ENCODE peak calls at places on chromosome 12, in five cellular contexts. One of them, this sample, is unnamed.
A peak's percentile ranks its signal among the peaks of the same experiment; 100 is the strongest.

GRCh38 chr12:93456077-93456476 is 11.2 kb upstream of the MRPL42 start:
- DNase-seq in aorta: no peak
- DNase-seq in HCT116: no peak
- DNase-seq in sigmoid colon: no peak
- DNase-seq in RWPE2: no peak
- DNase-seq in this sample: no peak

GRCh38 chr12:123908884-123909807 is 63.5 kb downstream of the CCDC92 start:
- DNase-seq in aorta: no peak
- DNase-seq in HCT116: no peak
- DNase-seq in sigmoid colon: no peak
- DNase-seq in RWPE2: no peak
- DNase-seq in this sample: no peak

GRCh38 chr12:19967486-19967885 is 400.9 kb upstream of the PDE3A start:
- DNase-seq in aorta: no peak
- DNase-seq in HCT116: no peak
- DNase-seq in sigmoid colon: no peak
- DNase-seq in RWPE2: no peak
- DNase-seq in this sample: no peak

GRCh38 chr12:47768323-47768811 is 4.7 kb upstream of the SLC48A1 start:
- DNase-seq in aorta: no peak
- DNase-seq in HCT116: no peak
- DNase-seq in sigmoid colon: no peak
- DNase-seq in RWPE2: no peak
- DNase-seq in this sample: no peak

GRCh38 chr12:85457026-85457425 is 177.0 kb downstream of the ALX1 start:
- DNase-seq in aorta: no peak
- DNase-seq in HCT116: no peak
- DNase-seq in sigmoid colon: no peak
- DNase-seq in RWPE2: no peak
- DNase-seq in this sample: no peak

GRCh38 chr12:2967651-2968050 is 8.5 kb downstream of the TEAD4 start:
- DNase-seq in aorta: no peak
- DNase-seq in HCT116: no peak
- DNase-seq in sigmoid colon: no peak
- DNase-seq in RWPE2: no peak
- DNase-seq in this sample: no peak

GRCh38 chr12:75976113-75976512 is 55.5 kb downstream of the PHLDA1 start:
- DNase-seq in aorta: no peak
- DNase-seq in HCT116: no peak
- DNase-seq in sigmoid colon: no peak
- DNase-seq in RWPE2: no peak
- DNase-seq in this sample: no peak

GRCh38 chr12:101775814-101776213 is 36.6 kb upstream of the SYCP3 start:
- DNase-seq in aorta: no peak
- DNase-seq in HCT116: no peak
- DNase-seq in sigmoid colon: no peak
- DNase-seq in RWPE2: no peak
- DNase-seq in this sample: no peak

GRCh38 chr12:32005496-32006125 is 46.4 kb downstream of the RESF1 start:
- DNase-seq in aorta: no peak
- DNase-seq in HCT116: no peak
- DNase-seq in sigmoid colon: no peak
- DNase-seq in RWPE2: no peak
- DNase-seq in this sample: no peak

GRCh38 chr12:112091563-112091962 is 17.0 kb downstream of the NAA25 start:
- DNase-seq in aorta: no peak
- DNase-seq in HCT116: no peak
- DNase-seq in sigmoid colon: no peak
- DNase-seq in RWPE2: no peak
- DNase-seq in this sample: no peak

GRCh38 chr12:30622509-30622908 is 73.2 kb downstream of the IPO8 start:
- DNase-seq in aorta: no peak
- DNase-seq in HCT116: no peak
- DNase-seq in sigmoid colon: no peak
- DNase-seq in RWPE2: no peak
- DNase-seq in this sample: no peak

GRCh38 chr12:44511289-44511688 is 364.8 kb downstream of the NELL2 start:
- DNase-seq in aorta: no peak
- DNase-seq in HCT116: no peak
- DNase-seq in sigmoid colon: no peak
- DNase-seq in RWPE2: no peak
- DNase-seq in this sample: no peak

GRCh38 chr12:53102883-53103807 is at the start of gene SOAT2:
- DNase-seq in aorta: no peak
- DNase-seq in HCT116: no peak
- DNase-seq in sigmoid colon: peak; percentile 58
- DNase-seq in RWPE2: no peak
- DNase-seq in this sample: no peak

GRCh38 chr12:124938606-124939427 is 24.4 kb upstream of the UBC start:
- DNase-seq in aorta: peak; percentile 78
- DNase-seq in HCT116: peak; percentile 79
- DNase-seq in sigmoid colon: peak; percentile 86
- DNase-seq in RWPE2: no peak
- DNase-seq in this sample: peak; percentile 61

GRCh38 chr12:76029982-76030377 is 1.6 kb downstream of the PHLDA1 start:
- DNase-seq in aorta: no peak
- DNase-seq in HCT116: no peak
- DNase-seq in sigmoid colon: no peak
- DNase-seq in RWPE2: no peak
- DNase-seq in this sample: no peak

GRCh38 chr12:62686938-62687337 is 220.3 kb downstream of the MON2 start:
- DNase-seq in aorta: no peak
- DNase-seq in HCT116: no peak
- DNase-seq in sigmoid colon: no peak
- DNase-seq in RWPE2: no peak
- DNase-seq in this sample: no peak

GRCh38 chr12:67352682-67353081 is 83.5 kb downstream of the CAND1 start:
- DNase-seq in aorta: no peak
- DNase-seq in HCT116: no peak
- DNase-seq in sigmoid colon: no peak
- DNase-seq in RWPE2: no peak
- DNase-seq in this sample: no peak

GRCh38 chr12:54628186-54628846 is 6.4 kb downstream of the LACRT start:
- DNase-seq in aorta: no peak
- DNase-seq in HCT116: no peak
- DNase-seq in sigmoid colon: no peak
- DNase-seq in RWPE2: no peak
- DNase-seq in this sample: no peak

GRCh38 chr12:100375023-100375737 is 18.3 kb downstream of the SLC17A8 start:
- DNase-seq in aorta: peak; percentile 66
- DNase-seq in HCT116: no peak
- DNase-seq in sigmoid colon: peak; percentile 89
- DNase-seq in RWPE2: no peak
- DNase-seq in this sample: no peak

GRCh38 chr12:45696049-45696448 is 33.5 kb upstream of the ARID2 start:
- DNase-seq in aorta: no peak
- DNase-seq in HCT116: no peak
- DNase-seq in sigmoid colon: no peak
- DNase-seq in RWPE2: no peak
- DNase-seq in this sample: no peak

GRCh38 chr12:123269395-123269892 is 2.2 kb downstream of the CDK2AP1 start:
- DNase-seq in aorta: peak; percentile 84
- DNase-seq in HCT116: no peak
- DNase-seq in sigmoid colon: peak; percentile 88
- DNase-seq in RWPE2: peak; percentile 69
- DNase-seq in this sample: peak; percentile 61

GRCh38 chr12:94641283-94641682 is 9.1 kb downstream of the TMCC3 start:
- DNase-seq in aorta: no peak
- DNase-seq in HCT116: no peak
- DNase-seq in sigmoid colon: no peak
- DNase-seq in RWPE2: no peak
- DNase-seq in this sample: no peak

GRCh38 chr12:7067096-7067495 is 6.6 kb downstream of the C1S start:
- DNase-seq in aorta: no peak
- DNase-seq in HCT116: no peak
- DNase-seq in sigmoid colon: no peak
- DNase-seq in RWPE2: no peak
- DNase-seq in this sample: no peak

GRCh38 chr12:85683051-85683450 is 153.2 kb downstream of the RASSF9 start:
- DNase-seq in aorta: no peak
- DNase-seq in HCT116: no peak
- DNase-seq in sigmoid colon: no peak
- DNase-seq in RWPE2: no peak
- DNase-seq in this sample: no peak

GRCh38 chr12:116492703-116493324 is 66.4 kb upstream of the MAP1LC3B2 start:
- DNase-seq in aorta: no peak
- DNase-seq in HCT116: peak; percentile 79
- DNase-seq in sigmoid colon: no peak
- DNase-seq in RWPE2: no peak
- DNase-seq in this sample: no peak

GRCh38 chr12:57340104-57340503 is 89.1 kb upstream of the STAC3 start:
- DNase-seq in aorta: peak; percentile 87
- DNase-seq in HCT116: no peak
- DNase-seq in sigmoid colon: peak; percentile 82
- DNase-seq in RWPE2: no peak
- DNase-seq in this sample: no peak

GRCh38 chr12:65597527-65597926 is 226.8 kb upstream of the HMGA2 start:
- DNase-seq in aorta: no peak
- DNase-seq in HCT116: no peak
- DNase-seq in sigmoid colon: no peak
- DNase-seq in RWPE2: no peak
- DNase-seq in this sample: no peak

GRCh38 chr12:25324861-25325260 is 74.1 kb upstream of the KRAS start:
- DNase-seq in aorta: no peak
- DNase-seq in HCT116: no peak
- DNase-seq in sigmoid colon: no peak
- DNase-seq in RWPE2: no peak
- DNase-seq in this sample: no peak

GRCh38 chr12:79098530-79098929 is 234.0 kb downstream of the SYT1 start:
- DNase-seq in aorta: no peak
- DNase-seq in HCT116: no peak
- DNase-seq in sigmoid colon: no peak
- DNase-seq in RWPE2: no peak
- DNase-seq in this sample: no peak

GRCh38 chr12:5499566-5500325 is 67.8 kb downstream of the NTF3 start:
- DNase-seq in aorta: no peak
- DNase-seq in HCT116: no peak
- DNase-seq in sigmoid colon: no peak
- DNase-seq in RWPE2: no peak
- DNase-seq in this sample: no peak

GRCh38 chr12:126770188-126770587 is 1496.8 kb upstream of the TMEM132C start:
- DNase-seq in aorta: no peak
- DNase-seq in HCT116: no peak
- DNase-seq in sigmoid colon: no peak
- DNase-seq in RWPE2: no peak
- DNase-seq in this sample: no peak

GRCh38 chr12:126772171-126772864 is 1494.7 kb upstream of the TMEM132C start:
- DNase-seq in aorta: no peak
- DNase-seq in HCT116: peak; percentile 93
- DNase-seq in sigmoid colon: no peak
- DNase-seq in RWPE2: no peak
- DNase-seq in this sample: no peak

GRCh38 chr12:126776047-126776446 is 1490.9 kb upstream of the TMEM132C start:
- DNase-seq in aorta: no peak
- DNase-seq in HCT116: no peak
- DNase-seq in sigmoid colon: no peak
- DNase-seq in RWPE2: no peak
- DNase-seq in this sample: no peak

GRCh38 chr12:126773491-126773890 is 1493.5 kb upstream of the TMEM132C start:
- DNase-seq in aorta: no peak
- DNase-seq in HCT116: no peak
- DNase-seq in sigmoid colon: no peak
- DNase-seq in RWPE2: no peak
- DNase-seq in this sample: no peak

DNA sequence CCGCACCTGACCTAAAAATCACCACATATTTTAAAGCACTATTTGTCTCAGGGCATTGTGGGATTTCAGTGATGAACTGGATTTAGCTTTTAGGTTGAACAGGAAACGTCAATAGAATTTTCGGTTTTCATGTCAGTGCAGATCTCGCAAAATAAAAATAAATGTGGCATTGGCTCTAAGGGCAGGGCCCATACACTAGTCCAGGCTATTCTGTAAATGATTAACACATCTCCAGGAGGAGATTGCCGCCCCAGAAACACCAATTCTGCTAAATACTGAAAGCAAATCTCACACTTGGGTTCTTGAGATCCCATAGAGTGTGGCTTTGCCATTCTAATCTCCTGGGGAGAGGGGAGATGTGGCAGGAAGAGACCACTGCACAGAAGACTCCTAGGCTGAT is 1494.0 kb upstream of the TMEM132C start:
- DNase-seq in aorta: no peak
- DNase-seq in HCT116: no peak
- DNase-seq in sigmoid colon: no peak
- DNase-seq in RWPE2: no peak
- DNase-seq in this sample: no peak
- H3K27ac ChIP-seq in aorta: no peak overlapping the region
- H3K27ac ChIP-seq in HCT116: no peak overlapping the region
- H3K27ac ChIP-seq in sigmoid colon: no peak overlapping the region
- H3K27ac ChIP-seq in RWPE2: no peak overlapping the region
- H3K27ac ChIP-seq in this sample: no peak overlapping the region

GRCh38 chr12:1491983-1492697 is 102.2 kb downstream of the FBXL14 start:
- DNase-seq in aorta: no peak
- DNase-seq in HCT116: no peak
- DNase-seq in sigmoid colon: no peak
- DNase-seq in RWPE2: no peak
- DNase-seq in this sample: no peak
- H3K36me3 ChIP-seq in aorta: no peaks in the 10 kb centered on the region
- H3K36me3 ChIP-seq in HCT116: no peaks in the 10 kb centered on the region
- H3K36me3 ChIP-seq in sigmoid colon: peaks cover 17% of the 10 kb centered on the region
- H3K36me3 ChIP-seq in RWPE2: peaks cover 17% of the 10 kb centered on the region
- H3K36me3 ChIP-seq in this sample: no peaks in the 10 kb centered on the region

DNA sequence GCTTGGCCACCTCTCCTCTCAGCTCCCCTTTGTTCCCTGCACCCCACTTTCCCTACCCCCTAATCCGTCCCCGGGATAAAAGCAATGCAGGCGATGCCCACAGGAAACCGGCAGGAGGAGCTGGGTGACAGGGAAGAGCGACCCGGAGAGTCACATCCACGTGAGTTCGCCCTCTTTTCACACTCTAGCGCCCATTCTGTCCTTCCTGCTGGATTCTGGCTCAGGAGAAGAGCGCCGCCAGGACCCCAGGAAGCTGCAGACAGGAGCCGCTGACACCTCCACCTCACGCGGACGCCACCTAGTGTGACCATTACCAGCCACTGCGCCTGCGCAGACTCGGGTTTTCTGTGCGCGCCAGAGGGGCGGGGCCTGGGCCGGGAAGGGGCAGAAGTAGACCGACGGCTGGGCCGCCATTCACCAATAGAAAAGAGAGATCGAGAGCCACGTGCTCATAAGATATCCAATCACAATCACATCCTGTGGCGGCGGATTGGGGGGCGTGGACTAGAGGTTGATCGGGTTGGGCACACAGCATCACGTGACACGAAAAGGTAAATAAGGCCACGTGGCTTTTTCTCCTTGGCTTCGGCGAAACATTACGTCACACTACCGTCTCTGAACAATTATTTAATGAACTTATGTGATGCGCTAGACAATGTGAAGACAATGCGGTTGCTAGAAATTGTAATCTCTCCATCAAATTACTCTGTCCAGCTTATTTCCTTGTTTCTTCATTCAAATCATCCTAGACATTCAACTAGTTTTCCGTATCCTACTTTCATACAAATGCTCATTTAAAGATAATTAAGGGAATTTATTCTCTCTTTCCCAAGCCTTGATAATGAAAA is 10.1 kb downstream of the PLA2G1B start:
- DNase-seq in aorta: peak; percentile 99
- DNase-seq in HCT116: peak; percentile 99
- DNase-seq in sigmoid colon: peak; percentile 100
- DNase-seq in RWPE2: peak; percentile 99
- DNase-seq in this sample: peak; percentile 100
- H3K4me3 ChIP-seq in aorta: peak overlapping the region; percentile 4
- H3K4me3 ChIP-seq in HCT116: peak overlapping the region; percentile 65
- H3K4me3 ChIP-seq in sigmoid colon: peak overlapping the region; percentile 67
- H3K4me3 ChIP-seq in RWPE2: peak overlapping the region; percentile 42
- H3K4me3 ChIP-seq in this sample: peak overlapping the region; percentile 65

GRCh38 chr12:49808686-49809368 is 19.4 kb downstream of the NCKAP5L start:
- DNase-seq in aorta: no peak
- DNase-seq in HCT116: no peak
- DNase-seq in sigmoid colon: peak; percentile 81
- DNase-seq in RWPE2: no peak
- DNase-seq in this sample: no peak
- H3K27ac ChIP-seq in aorta: no peak overlapping the region
- H3K27ac ChIP-seq in HCT116: no peak overlapping the region
- H3K27ac ChIP-seq in sigmoid colon: peak overlapping the region; percentile 76
- H3K27ac ChIP-seq in RWPE2: no peak overlapping the region
- H3K27ac ChIP-seq in this sample: no peak overlapping the region